ENCODE peak calls at places on chromosome 20, in ten cellular contexts. H, V, J, B, L, C, Y, P, Z and U are unnamed samples. For H3K36me3 and H3K4me1, the result is how much of the 10 kb centered on the place peaks cover.

GRCh38 chr20:62995898-62996595 is 10.7 kb downstream of the BHLHE23 start:
- DNase-seq in Z (no peak), V (no peak), H (no peak), P (no peak), J (no peak), L (no peak), B (no peak), C (no peak), Y (no peak), U (no peak)

GRCh38 chr20:3863317-3863716 is 16.7 kb downstream of the MAVS start:
- DNase-seq in B (no peak), V (no peak), H (no peak), L (no peak), C (no peak), J (no peak), P (no peak), Z (no peak), Y (no peak), U (no peak)

GRCh38 chr20:23049933-23050838 is 714 bp upstream of the THBD start:
- DNase-seq in V (peak), B (no peak), Z (peak), C (peak), H (peak), Y (peak), L (no peak), P (no peak), J (no peak), U (peak)

GRCh38 chr20:51457281-51457932 is 85.1 kb downstream of the NFATC2 start:
- DNase-seq in Z (peak), B (peak), L (no peak), P (peak), V (peak), C (peak), H (no peak), J (peak), Y (peak), U (peak)

GRCh38 chr20:43981535-43981934 is 66.9 kb downstream of the TOX2 start:
- DNase-seq in C (no peak), H (no peak), J (no peak), Y (no peak), L (no peak), P (no peak), V (no peak), Z (no peak), B (no peak), U (no peak)

GRCh38 chr20:40863337-40863919 is 165.2 kb upstream of the TOP1 start:
- DNase-seq in P (no peak), H (no peak), Y (no peak), C (no peak), J (no peak), L (no peak), V (no peak), Z (no peak), B (no peak), U (no peak)

GRCh38 chr20:44621325-44621724 is 30.2 kb downstream of the ADA start:
- DNase-seq in J (no peak), B (no peak), Y (no peak), P (no peak), V (no peak), H (no peak), L (no peak), Z (no peak), C (no peak), U (no peak)

GRCh38 chr20:52105045-52105572 is 86.5 kb downstream of the ZFP64 start:
- DNase-seq in J (no peak), H (peak), C (peak), P (peak), L (no peak), Y (no peak), B (peak), V (peak), Z (peak), U (peak)

GRCh38 chr20:60461993-60462392 is 503.8 kb downstream of the CDH26 start:
- DNase-seq in L (no peak), P (no peak), C (no peak), J (no peak), Z (no peak), H (no peak), B (no peak), V (no peak), Y (no peak), U (no peak)

GRCh38 chr20:43963872-43964791 is 49.5 kb downstream of the TOX2 start:
- DNase-seq in P (peak), V (peak), Z (no peak), J (no peak), C (no peak), L (peak), B (no peak), Y (peak), H (no peak), U (peak)

GRCh38 chr20:63057133-63058117 is 50.7 kb upstream of the BHLHE23 start:
- DNase-seq in C (no peak), B (no peak), Y (no peak), L (no peak), Z (no peak), J (no peak), V (peak), P (no peak), H (no peak), U (no peak)

GRCh38 chr20:61044499-61044898 is 207.6 kb upstream of the CDH4 start:
- DNase-seq in B (no peak), Z (no peak), H (no peak), L (no peak), V (no peak), J (no peak), Y (no peak), P (no peak), C (no peak), U (no peak)

GRCh38 chr20:6075428-6076219 is 21.8 kb upstream of the LRRN4 start:
- DNase-seq in Z (no peak), C (peak), J (no peak), V (peak), H (no peak), L (no peak), Y (peak), P (no peak), B (no peak), U (peak)

GRCh38 chr20:3670511-3670910 is 7.3 kb upstream of the GFRA4 start:
- DNase-seq in Y (no peak), H (peak), P (peak), B (no peak), V (no peak), J (no peak), L (no peak), Z (no peak), C (no peak), U (no peak)

GRCh38 chr20:23639490-23639958 is 1.8 kb upstream of the CST3 start:
- DNase-seq in V (no peak), P (no peak), L (no peak), J (no peak), B (no peak), H (no peak), Z (no peak), C (no peak), Y (no peak), U (no peak)

GRCh38 chr20:51889466-51889865 is 87.1 kb upstream of the SALL4 start:
- DNase-seq in H (no peak), Y (no peak), Z (no peak), V (no peak), L (no peak), B (no peak), C (no peak), P (no peak), J (no peak), U (no peak)

GRCh38 chr20:17615645-17616479 is 46.0 kb downstream of the DSTN start:
- DNase-seq in J (no peak), V (no peak), L (no peak), H (no peak), Y (no peak), C (peak), B (no peak), P (no peak), Z (no peak), U (no peak)

GRCh38 chr20:9022361-9022760 is 46.5 kb upstream of the PLCB4 start:
- DNase-seq in J (no peak), Y (peak), Z (no peak), L (no peak), H (no peak), V (no peak), B (no peak), P (no peak), C (no peak), U (no peak)

DNA sequence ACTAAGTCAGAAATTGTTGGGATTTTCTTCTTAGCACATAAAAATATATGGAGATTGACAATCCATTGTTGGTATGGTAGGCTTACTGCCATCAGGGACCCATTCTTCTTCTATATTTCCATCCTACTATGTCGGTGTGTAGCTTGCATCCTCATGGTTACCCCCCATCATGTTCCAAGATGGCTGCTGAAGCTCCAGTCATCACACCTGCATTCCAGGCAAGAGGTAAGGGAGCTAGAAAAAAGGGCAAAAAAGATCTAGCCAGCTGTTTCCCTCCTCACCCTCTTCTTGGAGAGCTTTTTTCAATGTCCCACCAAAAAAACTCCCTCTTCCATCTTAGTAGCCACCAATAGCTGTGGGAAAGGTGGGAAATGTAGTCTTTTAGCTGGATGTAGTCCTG is 13.6 kb downstream of the SLC2A10 start:
- DNase-seq in J (no peak), H (no peak), B (no peak), V (no peak), C (no peak), Y (no peak), Z (no peak), P (no peak), L (no peak), U (no peak)
- H3K36me3 ChIP-seq in J (under half), H (under half), B (under half), V (under half), C (under half), Y (under half), Z (under half), P (under half), L (under half), U (under half)

DNA sequence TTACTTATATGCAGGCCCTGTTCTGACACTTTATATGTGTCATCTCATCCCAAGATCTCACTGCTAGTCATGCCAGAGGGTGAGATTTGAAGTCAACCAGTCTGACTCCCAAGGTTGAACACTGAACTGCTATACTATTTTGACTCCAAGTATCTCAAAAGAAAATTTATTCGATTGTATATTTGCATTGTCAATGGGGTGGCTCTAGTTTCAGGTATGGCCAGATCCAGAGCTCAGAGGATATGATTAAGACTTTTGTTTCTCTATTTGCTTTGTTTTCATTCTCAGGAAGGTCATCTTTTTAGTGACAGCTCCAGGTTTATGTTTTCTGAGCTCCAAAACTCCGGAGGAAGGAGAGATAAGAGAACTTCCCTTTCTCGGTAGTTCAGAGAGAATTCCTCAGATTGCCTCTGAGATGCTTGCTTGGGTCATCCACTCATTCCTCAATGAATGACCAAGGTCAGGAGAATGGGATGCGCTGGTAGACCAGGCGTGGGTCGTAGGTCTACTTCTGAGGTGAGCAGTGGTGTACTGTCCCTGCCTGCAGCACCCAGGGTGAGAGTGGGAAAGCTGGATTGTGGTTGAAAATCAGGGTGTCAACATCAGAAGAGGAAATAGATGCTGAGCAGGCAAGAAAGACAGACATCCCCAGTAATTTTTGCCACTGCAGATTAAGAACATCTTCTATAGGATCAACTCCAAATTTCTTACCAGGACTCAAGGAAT is 99.3 kb downstream of the PFDN4 start:
- DNase-seq in Z (no peak), Y (no peak), L (no peak), C (no peak), B (no peak), V (no peak), J (no peak), H (no peak), P (no peak), U (no peak)
- H3K27ac ChIP-seq in Z (no peak), Y (no peak), L (no peak), C (no peak), B (no peak), V (no peak), J (no peak), H (no peak), P (no peak), U (no peak)

DNA sequence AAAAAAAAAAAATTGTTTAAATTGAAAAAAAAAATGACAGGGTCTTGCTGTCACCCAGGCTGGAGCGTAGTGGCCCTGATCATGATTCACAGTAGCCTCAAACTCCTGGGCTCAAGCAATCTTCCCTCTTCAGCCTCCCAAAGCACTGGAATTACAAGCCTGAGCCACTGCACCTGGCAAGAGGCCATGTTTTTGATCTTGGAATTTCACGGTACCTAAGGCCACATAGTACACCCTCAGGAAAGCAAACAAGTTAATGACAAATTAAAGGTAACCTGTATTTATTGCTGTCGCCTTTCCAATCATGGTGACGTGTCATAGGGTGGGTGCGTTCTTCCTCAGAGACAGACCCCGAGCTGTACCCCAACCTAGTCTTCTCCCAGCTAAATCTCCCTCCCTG is 79.2 kb downstream of the LINC00237 start:
- DNase-seq in Y (no peak), H (no peak), J (no peak), V (no peak), Z (no peak), L (no peak), C (no peak), P (no peak), B (no peak), U (no peak)
- H3K4me1 ChIP-seq in Y (under half), H (under half), J (under half), V (under half), Z (under half), L (under half), C (under half), P (under half), B (under half), U (under half)

GRCh38 chr20:57398231-57398821 is 7.1 kb downstream of the RBM38 start:
- DNase-seq in J (no peak), V (no peak), Y (peak), B (no peak), Z (no peak), C (peak), L (peak), P (no peak), H (no peak), U (no peak)

GRCh38 chr20:57398901-57399535 is 7.8 kb downstream of the RBM38 start:
- DNase-seq in H (no peak), B (no peak), Z (no peak), J (no peak), Y (no peak), L (peak), C (no peak), V (no peak), P (no peak), U (no peak)

GRCh38 chr20:57396638-57397003 is 5.4 kb downstream of the RBM38 start:
- DNase-seq in P (no peak), V (no peak), B (no peak), C (no peak), H (no peak), Z (no peak), L (no peak), J (no peak), Y (no peak), U (no peak)

GRCh38 chr20:57397004-57397692 is 6.0 kb downstream of the RBM38 start:
- DNase-seq in L (no peak), H (no peak), Y (no peak), J (no peak), Z (no peak), C (no peak), B (no peak), P (no peak), V (no peak), U (no peak)

GRCh38 chr20:57397693-57398108 is 6.5 kb downstream of the RBM38 start:
- DNase-seq in L (peak), H (no peak), B (no peak), Y (no peak), J (no peak), Z (no peak), P (no peak), V (no peak), C (no peak), U (no peak)
- H3K36me3 ChIP-seq in L (half or more), H (half or more), B (under half), Y (under half), J (under half), Z (under half), P (under half), V (under half), C (under half), U (under half)

DNA sequence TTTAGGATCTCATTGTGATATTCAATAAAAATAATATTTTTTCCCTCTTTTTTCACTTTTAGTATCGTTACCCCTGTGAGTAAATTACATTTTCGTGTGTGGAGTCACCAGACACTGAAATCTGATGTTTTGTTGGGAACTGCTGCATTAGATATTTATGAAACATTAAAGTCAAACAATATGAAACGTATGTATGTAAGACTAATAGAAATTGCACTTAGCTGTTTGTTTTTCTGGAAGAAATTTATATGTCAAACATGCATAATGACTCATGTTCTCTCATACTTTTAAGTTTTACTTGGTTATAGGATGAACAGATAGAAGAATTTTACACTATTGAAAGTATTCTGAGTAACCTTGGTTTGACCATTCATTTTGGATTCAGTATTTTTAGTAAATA is 49.4 kb downstream of the ITCH start:
- DNase-seq in B (no peak), Z (no peak), P (no peak), C (no peak), L (no peak), Y (no peak), V (no peak), J (no peak), H (no peak), U (no peak)
- H3K27ac ChIP-seq in B (no peak), Z (no peak), P (no peak), C (no peak), L (no peak), Y (no peak), V (no peak), J (no peak), H (no peak), U (no peak)

DNA sequence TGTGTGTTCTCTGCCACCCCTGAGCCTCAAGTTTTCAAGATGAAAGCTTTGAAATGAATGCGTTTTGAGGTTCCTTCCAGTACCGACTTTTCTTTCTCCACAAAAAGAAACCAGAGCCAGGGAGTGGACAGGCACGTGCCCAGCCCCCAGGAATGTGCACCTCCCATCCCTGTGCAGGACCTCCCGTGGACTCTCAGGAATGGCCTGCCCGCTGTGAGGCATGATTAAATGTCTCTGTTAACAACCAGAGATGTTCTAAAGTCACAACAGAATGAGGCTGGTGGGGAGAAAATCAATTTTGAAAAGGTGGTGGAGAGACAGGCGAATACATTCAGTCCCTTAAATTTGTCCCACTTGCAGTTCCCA is 1.5 kb downstream of the TGM3 start:
- DNase-seq in B (no peak), L (no peak), C (no peak), H (peak), Z (no peak), V (no peak), P (no peak), J (no peak), Y (no peak), U (no peak)
- H3K4me1 ChIP-seq in B (under half), L (under half), C (under half), H (under half), Z (under half), V (under half), P (under half), J (under half), Y (under half), U (under half)

GRCh38 chr20:2224246-2224645 is 71.6 kb upstream of the TGM3 start:
- DNase-seq in B (no peak), Y (no peak), J (no peak), L (no peak), V (no peak), H (no peak), C (no peak), Z (no peak), P (no peak), U (no peak)

GRCh38 chr20:2230671-2231488 is 64.9 kb upstream of the TGM3 start:
- DNase-seq in Z (no peak), B (no peak), Y (no peak), C (no peak), L (no peak), J (no peak), P (no peak), V (no peak), H (no peak), U (no peak)

GRCh38 chr20:2234788-2235187 is 61.0 kb upstream of the TGM3 start:
- DNase-seq in J (no peak), H (no peak), Y (no peak), C (no peak), L (no peak), P (no peak), Z (no peak), V (no peak), B (no peak), U (no peak)

DNA sequence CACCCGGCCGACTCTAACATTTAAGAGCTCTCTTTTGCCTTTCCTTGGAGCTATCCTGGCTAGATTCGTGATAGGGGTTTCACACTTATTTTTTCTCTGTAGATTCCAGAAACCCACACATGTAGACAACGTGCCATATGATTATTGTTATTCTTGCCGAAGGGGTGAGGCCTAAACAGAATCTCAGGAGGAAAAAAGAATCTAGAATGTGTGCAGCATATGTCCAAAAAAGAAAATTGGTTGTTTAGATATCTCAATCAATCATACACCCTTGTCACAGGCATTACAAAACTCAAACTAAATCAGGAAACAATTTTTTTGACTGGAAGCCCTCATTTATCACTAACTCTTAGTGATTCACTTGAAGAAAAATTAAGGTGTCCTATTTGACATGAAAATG is 66.9 kb upstream of the TGM3 start:
- DNase-seq in Y (no peak), B (no peak), C (no peak), P (no peak), J (no peak), V (no peak), H (no peak), L (no peak), Z (no peak), U (no peak)
- H3K36me3 ChIP-seq in Y (under half), B (under half), C (under half), P (under half), J (under half), V (under half), H (under half), L (under half), Z (under half), U (under half)

GRCh38 chr20:31835977-31836852 is 9.2 kb downstream of the FOXS1 start:
- DNase-seq in J (peak), H (no peak), Z (peak), P (peak), B (peak), V (peak), C (peak), Y (peak), L (no peak), U (peak)
- H3K27ac ChIP-seq in J (no peak), H (no peak), Z (no peak), P (no peak), B (peak), V (no peak), C (no peak), Y (no peak), L (no peak), U (no peak)

GRCh38 chr20:33672426-33673114 is 1.7 kb downstream of the NECAB3 start:
- DNase-seq in H (no peak), V (no peak), Y (no peak), P (no peak), L (no peak), C (peak), B (no peak), Z (no peak), J (no peak), U (peak)
- H3K4me1 ChIP-seq in H (under half), V (under half), Y (under half), P (under half), L (under half), C (under half), B (under half), Z (under half), J (under half), U (under half)